ENCODE peak calls at places on chromosomes 3 and 15, in six cellular contexts. One of them, this sample, is unnamed.

GRCh38 chr3:52848617-52849016 is 13.8 kb upstream of the MUSTN1 start:
- DNase-seq in stomach: no peak
- DNase-seq in sigmoid colon: peak
- DNase-seq in GM12878: no peak
- DNase-seq in transverse colon: no peak
- DNase-seq in GM23338: no peak
- DNase-seq in this sample: no peak

GRCh38 chr15:94168250-94168649 is 63.1 kb upstream of the MCTP2 start:
- DNase-seq in stomach: no peak
- DNase-seq in transverse colon: no peak
- DNase-seq in GM12878: no peak
- DNase-seq in GM23338: peak
- DNase-seq in sigmoid colon: no peak
- DNase-seq in this sample: no peak

GRCh38 chr3:45611619-45612018 is 17.1 kb downstream of the LIMD1 start:
- DNase-seq in GM23338: no peak
- DNase-seq in stomach: no peak
- DNase-seq in transverse colon: no peak
- DNase-seq in GM12878: no peak
- DNase-seq in sigmoid colon: no peak
- DNase-seq in this sample: no peak

GRCh38 chr15:59696332-59696731 is 7.2 kb upstream of the BNIP2 start:
- DNase-seq in GM12878: no peak
- DNase-seq in GM23338: no peak
- DNase-seq in sigmoid colon: no peak
- DNase-seq in transverse colon: no peak
- DNase-seq in stomach: peak
- DNase-seq in this sample: no peak

GRCh38 chr15:101618056-101618455 is 34.1 kb downstream of the TM2D3 start:
- DNase-seq in stomach: no peak
- DNase-seq in sigmoid colon: no peak
- DNase-seq in transverse colon: no peak
- DNase-seq in GM23338: no peak
- DNase-seq in GM12878: no peak
- DNase-seq in this sample: no peak

GRCh38 chr3:141797167-141797773 is 34.1 kb downstream of the GRK7 start:
- DNase-seq in stomach: peak
- DNase-seq in GM12878: no peak
- DNase-seq in sigmoid colon: peak
- DNase-seq in GM23338: peak
- DNase-seq in transverse colon: peak
- DNase-seq in this sample: no peak

GRCh38 chr15:75231836-75232235 is 26.3 kb upstream of the GOLGA6C start:
- DNase-seq in transverse colon: peak
- DNase-seq in GM23338: no peak
- DNase-seq in sigmoid colon: no peak
- DNase-seq in stomach: no peak
- DNase-seq in GM12878: no peak
- DNase-seq in this sample: no peak

GRCh38 chr15:64903331-64903950 is 8.3 kb upstream of the ANKDD1A start:
- DNase-seq in GM12878: no peak
- DNase-seq in transverse colon: no peak
- DNase-seq in sigmoid colon: no peak
- DNase-seq in GM23338: no peak
- DNase-seq in stomach: no peak
- DNase-seq in this sample: no peak

GRCh38 chr15:36888018-36888992 is 212.0 kb downstream of the MEIS2 start:
- DNase-seq in GM12878: no peak
- DNase-seq in sigmoid colon: no peak
- DNase-seq in GM23338: no peak
- DNase-seq in transverse colon: no peak
- DNase-seq in stomach: no peak
- DNase-seq in this sample: no peak

GRCh38 chr15:51849866-51850265 is 20.4 kb downstream of the TMOD3 start:
- DNase-seq in sigmoid colon: no peak
- DNase-seq in GM12878: no peak
- DNase-seq in stomach: no peak
- DNase-seq in transverse colon: no peak
- DNase-seq in GM23338: no peak
- DNase-seq in this sample: no peak

GRCh38 chr3:111859974-111860859 is 1.2 kb downstream of the PHLDB2 start:
- DNase-seq in GM12878: peak
- DNase-seq in GM23338: peak
- DNase-seq in sigmoid colon: peak
- DNase-seq in stomach: peak
- DNase-seq in transverse colon: peak
- DNase-seq in this sample: peak
- TF ChIP-seq POLR2AphosphoS5 in GM12878: no peak
- TF ChIP-seq POLR2AphosphoS5 in GM23338: no peak
- TF ChIP-seq POLR2AphosphoS5 in sigmoid colon: peak
- TF ChIP-seq POLR2AphosphoS5 in stomach: peak
- TF ChIP-seq POLR2AphosphoS5 in transverse colon: peak
- TF ChIP-seq POLR2AphosphoS5 in this sample: no peak

DNA sequence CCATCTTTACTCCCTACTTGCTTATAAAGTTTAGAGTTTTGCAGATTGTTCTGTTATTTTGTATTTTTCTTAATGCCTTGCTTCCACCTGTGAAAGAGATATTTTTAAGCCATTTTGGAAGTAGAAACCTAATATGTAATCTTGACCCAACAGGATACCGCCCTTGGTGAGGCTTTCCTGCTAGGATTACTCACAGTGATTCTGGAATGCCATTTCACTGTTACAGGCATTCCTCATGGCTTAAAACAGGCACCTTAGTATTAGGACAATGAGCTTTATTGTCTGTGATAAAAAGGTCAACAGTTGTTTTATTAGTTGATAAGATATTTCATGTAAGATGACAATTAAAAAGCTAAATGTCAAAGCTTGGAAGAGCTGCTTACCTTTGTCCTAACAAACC is 58.2 kb downstream of the PHLDB2 start:
- DNase-seq in sigmoid colon: no peak
- DNase-seq in transverse colon: no peak
- DNase-seq in GM23338: peak
- DNase-seq in GM12878: no peak
- DNase-seq in stomach: no peak
- DNase-seq in this sample: no peak
- TF ChIP-seq POLR2AphosphoS5 in sigmoid colon: no peak
- TF ChIP-seq POLR2AphosphoS5 in transverse colon: no peak
- TF ChIP-seq POLR2AphosphoS5 in GM23338: no peak
- TF ChIP-seq POLR2AphosphoS5 in GM12878: no peak
- TF ChIP-seq POLR2AphosphoS5 in stomach: no peak
- TF ChIP-seq POLR2AphosphoS5 in this sample: no peak

GRCh38 chr15:44726568-44727461 is 9.5 kb upstream of the TRIM69 start:
- DNase-seq in sigmoid colon: peak
- DNase-seq in GM12878: peak
- DNase-seq in GM23338: peak
- DNase-seq in stomach: peak
- DNase-seq in transverse colon: peak
- DNase-seq in this sample: no peak
- TF ChIP-seq POLR2AphosphoS5 in sigmoid colon: peak
- TF ChIP-seq POLR2AphosphoS5 in GM12878: peak
- TF ChIP-seq POLR2AphosphoS5 in GM23338: peak
- TF ChIP-seq POLR2AphosphoS5 in stomach: peak
- TF ChIP-seq POLR2AphosphoS5 in transverse colon: peak
- TF ChIP-seq POLR2AphosphoS5 in this sample: peak

DNA sequence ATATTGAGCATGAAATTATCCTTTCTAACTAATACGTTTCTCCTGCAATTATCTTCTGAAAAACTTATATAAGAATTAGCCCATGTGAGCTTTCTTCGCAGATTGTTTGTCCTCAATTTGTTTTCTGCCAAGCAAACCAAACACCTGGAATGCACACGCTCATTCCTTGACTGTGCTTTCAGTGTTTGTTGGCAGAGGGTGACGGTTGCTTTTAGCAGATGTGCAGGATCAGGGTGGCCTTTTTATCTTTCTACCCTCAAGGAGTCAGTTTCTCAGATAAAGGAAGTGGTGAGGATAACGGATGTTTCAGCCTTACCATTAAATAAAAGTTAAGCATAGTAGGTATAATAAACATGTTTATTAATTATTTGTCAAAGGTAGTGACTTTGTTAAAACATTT is 15.1 kb downstream of the ARPP21 start:
- DNase-seq in GM12878: no peak
- DNase-seq in sigmoid colon: no peak
- DNase-seq in stomach: no peak
- DNase-seq in transverse colon: no peak
- DNase-seq in GM23338: peak
- DNase-seq in this sample: no peak
- TF ChIP-seq POLR2AphosphoS5 in GM12878: no peak
- TF ChIP-seq POLR2AphosphoS5 in sigmoid colon: no peak
- TF ChIP-seq POLR2AphosphoS5 in stomach: no peak
- TF ChIP-seq POLR2AphosphoS5 in transverse colon: no peak
- TF ChIP-seq POLR2AphosphoS5 in GM23338: no peak
- TF ChIP-seq POLR2AphosphoS5 in this sample: no peak

This sample was measured in GM12892.